ENCODE peak calls at places on chromosomes 5 and 9, in four cellular contexts. U is A549, D is HCT116, C is WTC11. S is an unnamed sample.

GRCh38 chr9:129240581-129241211 is 62.6 kb upstream of the IER5L start:
- DNase-seq in U (no peak), D (no peak), C (no peak), S (no peak)

GRCh38 chr9:130448035-130448624 is 3.4 kb downstream of the ASS1 start:
- DNase-seq in U (no peak), D (no peak), C (peak), S (no peak)

GRCh38 chr9:137772281-137772873 is 105.2 kb upstream of the CACNA1B start:
- DNase-seq in U (no peak), D (no peak), C (peak), S (peak)

GRCh38 chr9:114995681-114996221 is 65.4 kb upstream of the TNFSF8 start:
- DNase-seq in U (no peak), D (no peak), C (no peak), S (no peak)

GRCh38 chr5:111070272-111071134 is 1.0 kb upstream of the TSLP start:
- DNase-seq in U (no peak), D (no peak), C (peak), S (no peak)

GRCh38 chr5:108061941-108062340 is 320.0 kb downstream of the FBXL17 start:
- DNase-seq in U (no peak), D (no peak), C (no peak), S (no peak)

GRCh38 chr9:93082841-93083411 is 13.1 kb upstream of the CARD19 start:
- DNase-seq in U (no peak), D (no peak), C (peak), S (no peak)

GRCh38 chr5:93995126-93995621 is 253.8 kb upstream of the POU5F2 start:
- DNase-seq in U (no peak), D (no peak), C (no peak), S (no peak)

GRCh38 chr9:137967280-137967943 is 89.8 kb downstream of the CACNA1B start:
- DNase-seq in U (no peak), D (no peak), C (no peak), S (no peak)

DNA sequence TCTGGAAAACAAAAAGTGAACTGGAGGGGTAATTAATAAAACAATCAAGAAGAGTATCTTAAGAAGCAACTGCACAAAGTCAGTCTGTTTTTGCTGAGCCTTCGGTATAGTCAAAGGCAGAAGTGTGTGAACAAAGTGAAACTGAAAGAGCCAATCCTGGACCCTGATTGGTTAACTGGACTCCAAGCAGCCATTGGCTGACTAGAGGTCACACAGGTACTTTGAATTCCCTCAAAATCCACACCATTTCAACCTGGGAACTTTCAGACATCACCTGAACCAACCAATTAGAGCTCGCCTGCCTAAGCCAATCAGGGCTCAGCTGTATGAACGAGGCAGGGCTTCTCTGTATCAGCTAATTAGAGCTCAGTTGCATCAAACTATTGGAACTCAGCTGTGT is 286.7 kb downstream of the TLE4 start:
- DNase-seq in U (peak), D (no peak), C (no peak), S (no peak)
- TF ChIP-seq MAX in U (no peak), D (no peak), C (no peak), S (no peak)

GRCh38 chr5:142819292-142819691 is 49.1 kb downstream of the ARHGAP26 start:
- DNase-seq in U (no peak), D (no peak), C (no peak), S (no peak)
- TF ChIP-seq MAX in U (no peak), D (no peak), C (no peak), S (no peak)

DNA sequence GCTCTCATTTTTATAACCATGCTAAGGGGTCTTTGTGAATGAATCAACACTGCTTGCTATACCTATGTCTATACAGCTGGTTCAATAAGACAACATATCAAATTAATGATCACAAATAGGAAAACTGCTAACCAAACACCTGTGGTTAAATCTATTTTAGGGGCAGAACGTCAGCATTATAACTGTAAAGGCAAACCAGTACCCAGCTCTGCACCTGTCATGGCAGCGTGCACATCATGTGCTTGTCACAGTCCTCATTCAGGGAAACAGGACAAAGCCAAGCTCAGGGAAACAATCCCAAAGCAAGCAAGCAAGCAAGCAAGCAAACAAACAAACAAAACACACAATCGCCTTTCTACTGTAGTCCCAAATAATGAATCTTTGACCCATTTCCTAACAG is 277.7 kb upstream of the DAP start:
- DNase-seq in U (no peak), D (no peak), C (no peak), S (no peak)
- TF ChIP-seq MAX in U (no peak), D (no peak), C (no peak), S (no peak)

DNA sequence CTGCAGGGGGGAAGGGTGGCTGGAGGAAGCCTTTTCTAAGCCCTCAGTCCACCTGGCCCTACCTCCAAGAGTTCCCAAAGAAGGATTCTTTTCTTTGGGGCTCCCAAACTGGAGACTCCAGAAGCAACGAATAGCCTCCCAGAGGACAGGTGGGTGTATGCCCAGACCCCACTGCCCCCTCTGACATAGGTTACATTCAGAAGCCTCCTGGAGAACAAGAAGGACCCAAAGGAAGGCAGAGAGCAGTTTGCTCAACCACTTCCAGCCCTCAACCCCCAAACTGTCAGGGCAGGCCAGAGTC is 10.3 kb downstream of the HK3 start:
- DNase-seq in U (no peak), D (no peak), C (no peak), S (no peak)
- TF ChIP-seq MAX in U (no peak), D (no peak), C (no peak), S (no peak)

GRCh38 chr5:157324237-157324636 is 58.3 kb downstream of the CYFIP2 start:
- DNase-seq in U (peak), D (no peak), C (peak), S (peak)
- TF ChIP-seq MAX in U (no peak), D (no peak), C (no peak), S (no peak)

GRCh38 chr5:90020575-90021535 is 388.7 kb downstream of the CETN3 start:
- DNase-seq in U (no peak), D (peak), C (no peak), S (no peak)
- TF ChIP-seq MAX in U (no peak), D (no peak), C (no peak), S (no peak)